ENCODE peak calls at places on chromosomes 7 and 10, in five cellular contexts. One of them, this sample, is unnamed.

GRCh38 chr7:91657386-91658120 is 222.9 kb downstream of the MTERF1 start:
- DNase-seq in HL-60: no peak
- DNase-seq in fibroblast of the aortic adventitia: peak
- DNase-seq in WERI-Rb-1: no peak
- DNase-seq in progenitor cell of endocrine pancreas: no peak
- DNase-seq in this sample: no peak

GRCh38 chr10:45514283-45515270 is 140.6 kb downstream of the ALOX5 start:
- DNase-seq in WERI-Rb-1: no peak
- DNase-seq in HL-60: no peak
- DNase-seq in progenitor cell of endocrine pancreas: no peak
- DNase-seq in fibroblast of the aortic adventitia: peak
- DNase-seq in this sample: no peak

GRCh38 chr7:137475966-137476365 is 132.4 kb upstream of the PTN start:
- DNase-seq in HL-60: no peak
- DNase-seq in fibroblast of the aortic adventitia: no peak
- DNase-seq in WERI-Rb-1: no peak
- DNase-seq in progenitor cell of endocrine pancreas: no peak
- DNase-seq in this sample: no peak

GRCh38 chr7:101862280-101863220 is 45.1 kb downstream of the CUX1 start:
- DNase-seq in progenitor cell of endocrine pancreas: no peak
- DNase-seq in HL-60: no peak
- DNase-seq in WERI-Rb-1: peak
- DNase-seq in fibroblast of the aortic adventitia: no peak
- DNase-seq in this sample: no peak

GRCh38 chr7:92763636-92764423 is 72.5 kb downstream of the CDK6 start:
- DNase-seq in fibroblast of the aortic adventitia: peak
- DNase-seq in progenitor cell of endocrine pancreas: no peak
- DNase-seq in HL-60: peak
- DNase-seq in WERI-Rb-1: peak
- DNase-seq in this sample: peak

GRCh38 chr7:47392241-47392759 is 189.6 kb downstream of the TNS3 start:
- DNase-seq in WERI-Rb-1: no peak
- DNase-seq in progenitor cell of endocrine pancreas: no peak
- DNase-seq in HL-60: no peak
- DNase-seq in fibroblast of the aortic adventitia: peak
- DNase-seq in this sample: no peak

GRCh38 chr10:329361-330099 is 194.3 kb downstream of the ZMYND11 start:
- DNase-seq in WERI-Rb-1: no peak
- DNase-seq in fibroblast of the aortic adventitia: peak
- DNase-seq in progenitor cell of endocrine pancreas: no peak
- DNase-seq in HL-60: peak
- DNase-seq in this sample: peak

GRCh38 chr7:118080947-118081346 is 103.0 kb upstream of the LSM8 start:
- DNase-seq in fibroblast of the aortic adventitia: peak
- DNase-seq in WERI-Rb-1: no peak
- DNase-seq in progenitor cell of endocrine pancreas: no peak
- DNase-seq in HL-60: no peak
- DNase-seq in this sample: no peak

GRCh38 chr7:117362294-117362693 is 39.4 kb upstream of the WNT2 start:
- DNase-seq in progenitor cell of endocrine pancreas: no peak
- DNase-seq in HL-60: no peak
- DNase-seq in WERI-Rb-1: no peak
- DNase-seq in fibroblast of the aortic adventitia: no peak
- DNase-seq in this sample: no peak

GRCh38 chr7:132518102-132518838 is 58.0 kb downstream of the PLXNA4 start:
- DNase-seq in fibroblast of the aortic adventitia: peak
- DNase-seq in progenitor cell of endocrine pancreas: no peak
- DNase-seq in HL-60: peak
- DNase-seq in WERI-Rb-1: peak
- DNase-seq in this sample: peak

GRCh38 chr7:107643407-107643806 is 17.2 kb upstream of the SLC26A4 start:
- DNase-seq in WERI-Rb-1: no peak
- DNase-seq in HL-60: no peak
- DNase-seq in progenitor cell of endocrine pancreas: no peak
- DNase-seq in fibroblast of the aortic adventitia: peak
- DNase-seq in this sample: no peak
- TF ChIP-seq CTCF in WERI-Rb-1: no peak
- TF ChIP-seq CTCF in HL-60: no peak
- TF ChIP-seq CTCF in progenitor cell of endocrine pancreas: no peak
- TF ChIP-seq CTCF in fibroblast of the aortic adventitia: peak
- TF ChIP-seq CTCF in this sample: no peak

GRCh38 chr7:45217358-45217757 is 59.8 kb downstream of the RAMP3 start:
- DNase-seq in HL-60: no peak
- DNase-seq in fibroblast of the aortic adventitia: no peak
- DNase-seq in WERI-Rb-1: peak
- DNase-seq in progenitor cell of endocrine pancreas: no peak
- DNase-seq in this sample: no peak
- TF ChIP-seq CTCF in HL-60: peak
- TF ChIP-seq CTCF in fibroblast of the aortic adventitia: peak
- TF ChIP-seq CTCF in WERI-Rb-1: peak
- TF ChIP-seq CTCF in progenitor cell of endocrine pancreas: peak
- TF ChIP-seq CTCF in this sample: peak

GRCh38 chr7:156820445-156821063 is 72.4 kb downstream of the LMBR1 start:
- DNase-seq in HL-60: no peak
- DNase-seq in WERI-Rb-1: no peak
- DNase-seq in fibroblast of the aortic adventitia: no peak
- DNase-seq in progenitor cell of endocrine pancreas: no peak
- DNase-seq in this sample: no peak
- TF ChIP-seq CTCF in HL-60: no peak
- TF ChIP-seq CTCF in WERI-Rb-1: peak
- TF ChIP-seq CTCF in fibroblast of the aortic adventitia: no peak
- TF ChIP-seq CTCF in progenitor cell of endocrine pancreas: peak
- TF ChIP-seq CTCF in this sample: no peak

DNA sequence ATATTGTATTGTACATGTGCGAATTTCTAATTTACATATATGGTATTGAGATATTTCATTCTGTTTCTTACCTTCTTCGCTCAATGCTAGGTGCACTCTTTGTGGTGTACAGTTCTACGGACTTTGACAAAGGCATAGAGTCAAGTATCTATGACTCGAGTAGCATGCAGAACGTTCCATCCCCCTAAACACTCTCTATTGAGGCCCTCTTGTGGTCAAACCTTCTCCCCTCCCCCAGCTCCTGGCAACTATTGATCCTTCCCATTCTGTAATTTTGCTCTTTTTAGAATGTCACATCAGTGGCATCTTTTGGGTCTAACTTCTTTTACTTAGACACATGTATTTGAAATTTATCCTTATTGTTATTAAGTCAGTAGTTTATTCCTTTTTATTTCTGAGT is 30.7 kb upstream of the GDF10 start:
- DNase-seq in progenitor cell of endocrine pancreas: no peak
- DNase-seq in WERI-Rb-1: peak
- DNase-seq in fibroblast of the aortic adventitia: peak
- DNase-seq in HL-60: no peak
- DNase-seq in this sample: no peak
- TF ChIP-seq CTCF in progenitor cell of endocrine pancreas: peak
- TF ChIP-seq CTCF in WERI-Rb-1: peak
- TF ChIP-seq CTCF in fibroblast of the aortic adventitia: peak
- TF ChIP-seq CTCF in HL-60: no peak
- TF ChIP-seq CTCF in this sample: no peak

DNA sequence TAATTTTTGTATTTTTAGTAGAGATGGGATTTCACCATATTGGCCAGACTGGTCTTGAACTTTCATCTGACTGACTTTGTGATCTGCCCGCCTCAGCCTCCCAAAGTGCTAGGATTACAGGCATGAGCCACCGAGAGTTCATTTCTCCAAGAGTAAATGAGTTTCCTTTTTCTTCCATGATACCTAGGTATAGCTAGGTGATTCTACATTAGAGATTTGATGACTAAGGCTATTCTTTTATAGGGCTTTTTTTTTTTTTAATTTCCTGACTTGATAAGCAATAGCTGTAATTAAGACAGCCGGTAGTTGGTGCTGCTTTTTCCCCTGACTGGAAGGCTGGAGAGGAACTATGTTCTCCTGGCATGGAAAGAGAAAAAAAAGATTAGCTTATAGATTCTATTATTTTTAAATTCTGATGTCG is 3.3 kb downstream of the PTPN12 start:
- DNase-seq in progenitor cell of endocrine pancreas: no peak
- DNase-seq in fibroblast of the aortic adventitia: no peak
- DNase-seq in HL-60: no peak
- DNase-seq in WERI-Rb-1: no peak
- DNase-seq in this sample: peak
- TF ChIP-seq CTCF in progenitor cell of endocrine pancreas: no peak
- TF ChIP-seq CTCF in fibroblast of the aortic adventitia: no peak
- TF ChIP-seq CTCF in HL-60: no peak
- TF ChIP-seq CTCF in WERI-Rb-1: no peak
- TF ChIP-seq CTCF in this sample: no peak

DNA sequence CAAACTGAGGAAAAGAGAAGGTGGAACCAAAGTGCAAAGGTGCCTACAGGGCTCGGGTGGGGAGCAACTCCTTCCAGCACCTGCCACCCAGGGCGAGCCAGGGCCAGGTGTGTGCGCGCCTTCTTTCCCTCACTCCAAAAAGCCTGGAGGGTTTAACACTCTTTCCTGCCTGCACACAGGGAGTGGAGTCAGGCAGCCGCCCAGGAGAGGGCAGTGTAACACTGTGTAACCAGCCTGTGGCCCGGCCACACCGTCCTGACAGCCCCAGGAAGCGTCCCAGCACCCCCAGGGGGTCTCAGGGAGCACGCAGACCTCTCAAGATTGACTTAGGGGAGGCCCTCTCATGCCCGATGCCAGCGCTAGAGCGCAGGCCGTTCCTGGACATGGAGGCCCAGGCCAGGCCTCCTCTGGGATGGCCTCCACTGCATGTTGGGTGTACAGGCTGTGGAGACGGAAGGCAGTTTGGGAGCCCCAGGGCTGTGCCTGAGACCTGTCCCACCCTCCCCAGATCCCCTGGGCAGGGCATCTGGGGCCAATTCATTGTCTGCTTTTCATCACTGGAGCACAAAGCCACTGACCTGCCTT is 13.4 kb downstream of the BRI3 start:
- DNase-seq in fibroblast of the aortic adventitia: no peak
- DNase-seq in HL-60: peak
- DNase-seq in progenitor cell of endocrine pancreas: peak
- DNase-seq in WERI-Rb-1: peak
- DNase-seq in this sample: peak
- TF ChIP-seq CTCF in fibroblast of the aortic adventitia: peak
- TF ChIP-seq CTCF in HL-60: peak
- TF ChIP-seq CTCF in progenitor cell of endocrine pancreas: peak
- TF ChIP-seq CTCF in WERI-Rb-1: peak
- TF ChIP-seq CTCF in this sample: peak

GRCh38 chr7:63521-64021 is 128.8 kb upstream of the FAM20C start:
- DNase-seq in fibroblast of the aortic adventitia: no peak
- DNase-seq in progenitor cell of endocrine pancreas: no peak
- DNase-seq in WERI-Rb-1: no peak
- DNase-seq in HL-60: peak
- DNase-seq in this sample: no peak
- TF ChIP-seq CTCF in fibroblast of the aortic adventitia: no peak
- TF ChIP-seq CTCF in progenitor cell of endocrine pancreas: no peak
- TF ChIP-seq CTCF in WERI-Rb-1: no peak
- TF ChIP-seq CTCF in HL-60: no peak
- TF ChIP-seq CTCF in this sample: no peak

GRCh38 chr10:72375585-72375984 is 20.9 kb upstream of the DNAJB12 start:
- DNase-seq in HL-60: peak
- DNase-seq in WERI-Rb-1: peak
- DNase-seq in fibroblast of the aortic adventitia: no peak
- DNase-seq in progenitor cell of endocrine pancreas: no peak
- DNase-seq in this sample: no peak
- TF ChIP-seq CTCF in HL-60: no peak
- TF ChIP-seq CTCF in WERI-Rb-1: peak
- TF ChIP-seq CTCF in fibroblast of the aortic adventitia: no peak
- TF ChIP-seq CTCF in progenitor cell of endocrine pancreas: peak
- TF ChIP-seq CTCF in this sample: no peak

This sample was measured in endothelial cell of umbilical vein.